ENCODE peak calls at places on chromosomes 12 and 14, in eight cellular contexts. T is A549, X is lower lobe of right lung, G is GM20000, I is WERI-Rb-1, E is type B pancreatic cell, Q is adrenal gland, W is HFFc6. K is an unnamed sample.

GRCh38 chr14:73239463-73240241 is 2.3 kb downstream of the PAPLN start:
- DNase-seq in W (peak; percentile 18), G (peak; percentile 27), T (no peak), I (no peak), X (peak; percentile 59), Q (peak; percentile 55), E (no peak), K (peak; percentile 62)

GRCh38 chr12:57092876-57093411 is 4.0 kb downstream of the NAB2 start:
- DNase-seq in E (no peak), X (no peak), Q (peak; percentile 22), T (no peak), W (no peak), I (no peak), G (no peak), K (no peak)

GRCh38 chr12:126290456-126290855 is 1225.2 kb downstream of the AACS start:
- DNase-seq in I (no peak), X (no peak), G (no peak), E (no peak), Q (no peak), T (no peak), W (no peak), K (no peak)

GRCh38 chr12:46107591-46107990 is 117.2 kb upstream of the SCAF11 start:
- DNase-seq in X (no peak), I (no peak), G (no peak), Q (no peak), W (no peak), E (no peak), T (no peak), K (no peak)

GRCh38 chr12:25502071-25502555 is 51.0 kb downstream of the LMNTD1 start:
- DNase-seq in T (no peak), E (no peak), X (no peak), W (no peak), I (no peak), Q (no peak), G (no peak), K (no peak)

GRCh38 chr12:19434538-19434937 is 4.8 kb upstream of the AEBP2 start:
- DNase-seq in G (peak; percentile 32), W (no peak), Q (peak; percentile 1), I (no peak), E (peak; percentile 6), T (no peak), X (no peak), K (no peak)

GRCh38 chr12:118068361-118068958 is 7.5 kb upstream of the WSB2 start:
- DNase-seq in T (no peak), I (no peak), W (no peak), X (no peak), G (no peak), Q (no peak), E (no peak), K (no peak)

GRCh38 chr12:94100254-94100653 is 48.1 kb upstream of the PLXNC1 start:
- DNase-seq in Q (peak; percentile 56), X (no peak), E (no peak), W (no peak), I (no peak), G (no peak), T (peak; percentile 38), K (no peak)

GRCh38 chr14:75267141-75267601 is 11.5 kb upstream of the FOS start:
- DNase-seq in W (peak; percentile 69), X (no peak), T (no peak), E (no peak), I (no peak), Q (no peak), G (no peak), K (no peak)

GRCh38 chr14:99256483-99256874 is 15.5 kb downstream of the BCL11B start:
- DNase-seq in I (no peak), T (no peak), X (no peak), E (no peak), G (no peak), Q (no peak), W (no peak), K (no peak)

GRCh38 chr14:55416866-55417265 is 5.2 kb upstream of the ATG14 start:
- DNase-seq in Q (no peak), T (peak; percentile 51), G (no peak), I (peak; percentile 33), X (no peak), W (no peak), E (no peak), K (peak; percentile 39)

GRCh38 chr12:69204191-69204590 is 35.2 kb upstream of the CPSF6 start:
- DNase-seq in Q (no peak), W (no peak), G (no peak), E (no peak), T (no peak), X (no peak), I (no peak), K (no peak)

GRCh38 chr14:44040561-44040960 is 466.5 kb downstream of the FSCB start:
- DNase-seq in T (no peak), G (no peak), Q (no peak), W (no peak), E (no peak), X (no peak), I (no peak), K (no peak)

GRCh38 chr12:53159195-53159834 is 21.2 kb upstream of the ZNF740 start:
- DNase-seq in W (peak; percentile 66), Q (peak; percentile 93), E (peak; percentile 83), T (peak; percentile 89), G (peak; percentile 89), X (peak; percentile 86), I (peak; percentile 93), K (peak; percentile 90)

GRCh38 chr14:22333408-22334274 is 255.4 kb downstream of the DAD1 start:
- DNase-seq in W (peak; percentile 52), G (no peak), E (no peak), Q (peak; percentile 61), T (peak; percentile 88), X (no peak), I (no peak), K (no peak)

GRCh38 chr14:68317239-68317638 is 475.6 kb downstream of the ZFP36L1 start:
- DNase-seq in G (peak; percentile 30), W (no peak), I (no peak), E (no peak), X (no peak), Q (no peak), T (no peak), K (no peak)

GRCh38 chr14:94682061-94682516 is 69.9 kb downstream of the SERPINA3 start:
- DNase-seq in E (no peak), X (no peak), G (no peak), Q (no peak), W (no peak), I (no peak), T (no peak), K (no peak)

DNA sequence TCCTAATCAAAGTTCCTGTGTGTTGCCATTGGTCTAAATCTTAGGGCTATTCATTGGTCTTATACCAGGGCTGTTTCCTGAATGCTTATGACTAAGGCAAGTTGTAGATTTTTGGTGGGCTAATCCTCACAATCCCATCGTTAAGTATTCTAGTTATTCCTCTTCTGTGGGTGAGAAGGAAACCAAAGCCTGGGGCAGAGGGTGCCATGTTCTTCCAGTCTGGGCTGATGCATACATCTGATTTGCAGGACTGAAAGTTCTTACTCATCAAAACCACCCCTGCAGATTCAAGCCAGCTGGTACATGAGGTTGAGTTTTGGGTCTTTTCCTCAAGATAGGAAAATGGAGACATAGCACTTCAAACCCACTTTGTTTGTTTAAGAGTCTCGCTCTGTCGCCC is 25.7 kb downstream of the PPP1CC start:
- DNase-seq in I (no peak), T (no peak), G (no peak), Q (no peak), E (no peak), X (no peak), W (no peak), K (no peak)
- TF ChIP-seq CTCF in I (no peak), T (no peak), G (no peak), Q (no peak), E (no peak), X (no peak), W (no peak), K (no peak)

DNA sequence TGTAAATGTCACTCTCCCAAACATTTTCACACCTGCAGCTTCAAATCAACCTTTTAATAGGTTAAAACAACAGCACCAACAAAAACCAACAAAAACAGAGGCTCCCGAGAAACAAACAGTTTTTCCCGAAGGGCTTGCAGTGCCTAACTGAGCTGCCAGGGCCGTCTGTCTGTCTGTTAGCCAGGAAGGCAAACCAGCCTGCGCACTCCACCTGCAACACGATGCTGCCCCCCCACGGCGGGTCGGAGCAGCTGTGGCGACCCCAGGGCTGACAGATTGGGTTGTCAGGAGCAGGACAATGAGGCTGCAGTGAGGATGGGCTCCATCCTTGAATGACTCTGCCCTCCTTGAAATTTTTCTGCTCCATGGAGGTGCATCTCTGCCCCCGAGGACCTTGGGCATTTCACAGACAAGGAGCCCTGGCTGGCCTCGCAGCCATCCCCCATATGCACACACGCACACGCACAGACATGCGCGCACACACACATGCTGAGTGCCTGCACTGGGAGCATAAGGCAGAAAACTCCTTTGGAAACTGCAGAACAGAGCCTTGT is 2.6 kb downstream of the RTL1 start:
- DNase-seq in T (peak; percentile 54), I (peak; percentile 68), Q (peak; percentile 84), W (no peak), E (peak; percentile 73), G (no peak), X (peak; percentile 39), K (peak; percentile 78)
- TF ChIP-seq CTCF in T (peak; percentile 54), I (peak; percentile 79), Q (peak; percentile 53), W (no peak), E (peak; percentile 61), G (no peak), X (peak; percentile 16), K (peak; percentile 28)

DNA sequence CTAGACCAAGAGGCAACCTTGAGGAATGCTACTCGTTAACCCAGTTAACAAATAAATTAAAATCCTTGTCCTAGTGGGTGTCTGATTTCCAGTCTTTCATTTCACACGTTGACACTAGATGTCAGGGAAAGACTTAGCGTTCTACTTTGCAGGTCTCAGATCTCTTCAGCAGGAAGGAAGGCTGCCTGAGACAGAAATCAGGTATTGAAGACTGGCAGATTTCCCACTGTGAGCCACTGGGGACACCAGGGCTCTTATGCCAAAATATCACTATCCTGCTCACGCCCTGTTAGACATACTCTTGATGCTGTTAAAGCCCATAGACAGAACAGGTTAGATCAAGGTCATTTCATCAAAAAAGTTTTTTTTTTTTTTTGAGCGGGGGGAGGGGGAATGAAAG is 33.0 kb downstream of the EMP1 start:
- DNase-seq in G (no peak), E (no peak), I (no peak), Q (no peak), W (no peak), X (no peak), T (peak; percentile 21), K (no peak)
- TF ChIP-seq CTCF in G (no peak), E (no peak), I (no peak), Q (no peak), W (no peak), X (no peak), T (no peak), K (no peak)

GRCh38 chr12:106145539-106146447 is 7.0 kb upstream of the NUAK1 start:
- DNase-seq in G (no peak), E (no peak), X (no peak), T (no peak), Q (peak; percentile 61), W (no peak), I (no peak), K (no peak)

GRCh38 chr12:106146987-106147386 is 8.2 kb upstream of the NUAK1 start:
- DNase-seq in I (no peak), Q (no peak), X (no peak), W (no peak), E (no peak), G (no peak), T (no peak), K (no peak)

GRCh38 chr12:106147956-106148355 is 9.2 kb upstream of the NUAK1 start:
- DNase-seq in W (no peak), T (no peak), G (no peak), I (no peak), Q (peak; percentile 84), E (no peak), X (no peak), K (no peak)

GRCh38 chr12:106152334-106152733 is 13.6 kb upstream of the NUAK1 start:
- DNase-seq in Q (no peak), T (no peak), E (no peak), G (no peak), I (no peak), X (no peak), W (no peak), K (no peak)

GRCh38 chr12:106149096-106149784 is 10.5 kb upstream of the NUAK1 start:
- DNase-seq in W (no peak), I (peak; percentile 40), E (no peak), X (no peak), Q (no peak), G (no peak), T (peak; percentile 45), K (peak; percentile 34)
- TF ChIP-seq CTCF in W (peak; percentile 77), I (peak; percentile 64), E (peak; percentile 68), X (peak; percentile 55), Q (peak; percentile 41), G (peak; percentile 31), T (peak; percentile 83), K (peak; percentile 42)